ENCODE peak calls at places on chromosomes 11 and 22, in eight cellular contexts. F is sigmoid colon; P is IMR-90; N is PC-9; M is right atrium auricular region; Q is breast epithelium; U is effector memory CD4-positive, alpha-beta T cell; T is cardiac muscle cell. H is an unnamed sample.

GRCh38 chr11:3831378-3832239 is 9.2 kb downstream of the RHOG start:
- DNase-seq in U (no peak), T (peak; percentile 82), M (no peak), N (no peak), Q (no peak), F (no peak), P (no peak), H (no peak)

GRCh38 chr11:92152245-92152644 is 72.4 kb upstream of the FAT3 start:
- DNase-seq in U (no peak), M (no peak), T (no peak), N (no peak), F (no peak), P (no peak), Q (no peak), H (no peak)

GRCh38 chr11:2306971-2307732 is 5.3 kb downstream of the TSPAN32 start:
- DNase-seq in T (no peak), N (no peak), P (peak; percentile 27), Q (no peak), M (no peak), U (no peak), F (peak; percentile 89), H (no peak)

GRCh38 chr22:46514592-46515207 is 22.7 kb downstream of the CELSR1 start:
- DNase-seq in F (no peak), N (peak; percentile 69), P (peak; percentile 69), M (no peak), Q (no peak), T (no peak), U (no peak), H (no peak)

GRCh38 chr11:119169272-119169719 is 771 bp downstream of the NLRX1 start:
- DNase-seq in M (peak; percentile 68), U (no peak), N (peak; percentile 89), Q (peak; percentile 65), F (peak; percentile 72), T (peak; percentile 61), P (no peak), H (no peak)

GRCh38 chr11:110903830-110904229 is 191.6 kb upstream of the ARHGAP20 start:
- DNase-seq in T (no peak), Q (no peak), P (peak; percentile 75), M (no peak), U (no peak), F (no peak), N (no peak), H (peak; percentile 42)

GRCh38 chr11:117180661-117181585 is 2.4 kb downstream of the SIDT2 start:
- DNase-seq in Q (peak; percentile 60), F (peak; percentile 92), T (peak; percentile 84), M (peak; percentile 88), N (no peak), P (peak; percentile 70), U (peak; percentile 47), H (no peak)

GRCh38 chr11:71283960-71284359 is 31.6 kb upstream of the SHANK2 start:
- DNase-seq in T (no peak), P (no peak), N (peak; percentile 97), Q (peak; percentile 84), F (peak; percentile 46), U (no peak), M (no peak), H (no peak)

GRCh38 chr11:9821008-9821752 is 157.3 kb downstream of the SWAP70 start:
- DNase-seq in Q (no peak), U (no peak), M (no peak), N (no peak), T (no peak), P (no peak), F (no peak), H (no peak)

GRCh38 chr11:33808228-33808828 is 34.0 kb upstream of the FBXO3 start:
- DNase-seq in T (peak; percentile 85), M (peak; percentile 85), Q (peak; percentile 55), N (peak; percentile 65), F (peak; percentile 91), P (peak; percentile 81), U (peak; percentile 75), H (no peak)

GRCh38 chr11:8906629-8907028 is 4.4 kb upstream of the AKIP1 start:
- DNase-seq in M (no peak), Q (no peak), N (peak; percentile 91), U (no peak), P (peak; percentile 84), F (no peak), T (no peak), H (no peak)

GRCh38 chr11:46026616-46027293 is 94.5 kb downstream of the PHF21A start:
- DNase-seq in N (no peak), M (no peak), U (no peak), P (peak; percentile 73), Q (no peak), T (no peak), F (no peak), H (no peak)

GRCh38 chr11:46743693-46744339 is 24.8 kb downstream of the F2 start:
- DNase-seq in M (no peak), N (no peak), F (no peak), T (no peak), U (no peak), P (peak; percentile 39), Q (no peak), H (no peak)

GRCh38 chr22:17137861-17138425 is 16.8 kb upstream of the TMEM121B start:
- DNase-seq in T (no peak), Q (no peak), U (no peak), N (no peak), P (no peak), M (no peak), F (peak; percentile 48), H (no peak)

GRCh38 chr11:119055901-119056300 is 1.1 kb downstream of the HYOU1 start:
- DNase-seq in M (no peak), N (peak; percentile 47), P (peak; percentile 37), U (no peak), T (no peak), Q (no peak), F (no peak), H (no peak)

GRCh38 chr11:75826463-75827220 is 11.6 kb downstream of the UVRAG start:
- DNase-seq in M (no peak), F (no peak), N (no peak), Q (no peak), P (peak; percentile 23), T (no peak), U (no peak), H (no peak)

GRCh38 chr11:59271811-59272327 is 59.1 kb upstream of the MPEG1 start:
- DNase-seq in N (no peak), Q (no peak), T (no peak), U (no peak), P (no peak), F (no peak), M (no peak), H (no peak)

GRCh38 chr11:59267738-59268475 is 55.2 kb upstream of the MPEG1 start:
- DNase-seq in N (peak; percentile 97), P (no peak), F (no peak), M (no peak), U (no peak), T (no peak), Q (no peak), H (no peak)

GRCh38 chr11:59271247-59271755 is 58.6 kb upstream of the MPEG1 start:
- DNase-seq in U (no peak), N (no peak), M (no peak), P (no peak), Q (no peak), T (no peak), F (no peak), H (no peak)

GRCh38 chr11:59273008-59273841 is 60.5 kb upstream of the MPEG1 start:
- DNase-seq in M (no peak), P (no peak), Q (no peak), N (peak; percentile 94), F (no peak), T (no peak), U (no peak), H (no peak)
- H3K27ac ChIP-seq in M (no peak overlapping the region), P (no peak overlapping the region), Q (peak overlapping the region; percentile 76), N (peak overlapping the region; percentile 65), F (no peak overlapping the region), T (no peak overlapping the region), U (no peak overlapping the region), H (no peak overlapping the region)

GRCh38 chr22:23176645-23177027 is 3.7 kb upstream of the BCR start:
- DNase-seq in F (no peak), Q (no peak), T (no peak), N (no peak), M (no peak), P (no peak), U (no peak), H (no peak)
- H3K4me3 ChIP-seq in F (no peak overlapping the region), Q (no peak overlapping the region), T (no peak overlapping the region), N (no peak overlapping the region), M (no peak overlapping the region), P (no peak overlapping the region), U (no peak overlapping the region), H (no peak overlapping the region)

GRCh38 chr11:61832758-61833157 is 4.7 kb downstream of the FADS2 start:
- DNase-seq in N (no peak), T (no peak), Q (no peak), P (no peak), M (no peak), U (no peak), F (no peak), H (no peak)
- H3K4me1 ChIP-seq in N (peaks cover 5% of the 10 kb centered on the region), T (peaks cover 17% of the 10 kb centered on the region), Q (no peaks in the 10 kb centered on the region), P (peaks cover 15% of the 10 kb centered on the region), M (peaks cover 63% of the 10 kb centered on the region), U (peaks cover 33% of the 10 kb centered on the region), F (no peaks in the 10 kb centered on the region), H (peaks cover 54% of the 10 kb centered on the region)

GRCh38 chr11:126474220-126474619 is 118.7 kb downstream of the ST3GAL4 start:
- DNase-seq in P (no peak), U (no peak), M (no peak), N (no peak), T (no peak), F (no peak), Q (no peak), H (no peak)

GRCh38 chr11:126476256-126476970 is 120.9 kb downstream of the ST3GAL4 start:
- DNase-seq in T (no peak), Q (no peak), F (no peak), M (no peak), N (no peak), U (no peak), P (no peak), H (no peak)

GRCh38 chr11:126473269-126473668 is 117.8 kb downstream of the ST3GAL4 start:
- DNase-seq in T (no peak), P (no peak), F (no peak), U (no peak), M (no peak), N (no peak), Q (no peak), H (no peak)

GRCh38 chr11:126475627-126475991 is 120.1 kb downstream of the ST3GAL4 start:
- DNase-seq in F (no peak), T (no peak), M (no peak), P (no peak), U (no peak), Q (no peak), N (no peak), H (no peak)

DNA sequence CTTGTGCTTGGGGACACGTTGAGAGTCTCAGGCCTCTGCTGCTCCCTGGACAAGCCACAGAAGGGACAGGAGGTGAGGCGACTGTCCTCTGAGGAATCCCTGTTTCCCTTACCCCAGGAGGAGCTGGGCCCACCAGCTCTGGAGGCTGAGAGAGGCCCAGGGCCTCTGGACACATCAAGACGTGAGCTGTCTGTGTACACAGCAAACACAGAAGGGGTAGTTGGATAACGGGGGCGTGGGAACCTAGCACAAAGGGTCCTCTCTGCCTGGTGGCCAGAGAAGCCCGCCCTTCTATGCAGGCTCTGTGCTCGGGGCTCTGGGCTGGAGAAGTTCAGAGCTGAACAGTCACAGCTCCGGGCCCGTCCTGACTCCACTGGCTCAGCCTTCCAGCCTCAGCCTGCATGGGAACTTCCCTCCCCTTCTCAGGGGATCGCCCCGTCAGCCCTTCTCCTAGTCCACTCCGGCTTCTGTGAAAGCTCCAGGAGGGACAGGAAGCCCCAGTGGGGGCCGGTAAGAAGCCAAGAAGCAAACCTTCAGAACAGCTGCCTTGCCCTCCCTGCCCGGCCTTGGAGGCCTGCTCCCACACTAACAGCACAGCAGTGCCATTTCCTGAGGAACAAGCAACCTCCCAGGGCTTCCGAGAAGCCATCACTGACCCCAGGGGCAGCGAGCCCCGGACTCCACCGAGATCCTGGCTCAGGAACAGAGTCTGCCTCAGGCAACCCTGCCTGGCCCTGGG is 119.6 kb downstream of the ST3GAL4 start:
- DNase-seq in U (no peak), N (no peak), F (no peak), T (no peak), M (no peak), P (no peak), Q (no peak), H (no peak)
- H3K27ac ChIP-seq in U (no peak overlapping the region), N (no peak overlapping the region), F (no peak overlapping the region), T (no peak overlapping the region), M (no peak overlapping the region), P (no peak overlapping the region), Q (no peak overlapping the region), H (no peak overlapping the region)